ENCODE peak calls at places on chromosomes 12 and 14, in eight cellular contexts. H is putamen; W is CD8-positive, alpha-beta memory T cell; L is NCI-H2029; O is naive thymus-derived CD8-positive, alpha-beta T cell; X is skeletal muscle cell; K is AG10803; Y is mesothelial cell of epicardium. I is an unnamed sample.

GRCh38 chr14:100428727-100429126 is 105.6 kb downstream of the SLC25A47 start:
- DNase-seq in H (peak), W (no peak), L (no peak), O (no peak), X (peak), K (peak), Y (no peak), I (no peak)

GRCh38 chr14:55721353-55721752 is 141.3 kb downstream of the KTN1 start:
- DNase-seq in H (no peak), W (no peak), L (peak), O (no peak), X (peak), K (peak), Y (no peak), I (no peak)

GRCh38 chr12:89464974-89465592 is 59.5 kb downstream of the GALNT4 start:
- DNase-seq in H (no peak), W (no peak), L (no peak), O (no peak), X (no peak), K (no peak), Y (peak), I (no peak)

GRCh38 chr12:26813812-26814211 is 19.2 kb downstream of the ITPR2 start:
- DNase-seq in H (no peak), W (no peak), L (no peak), O (no peak), X (no peak), K (no peak), Y (no peak), I (no peak)

GRCh38 chr14:72416892-72417291 is 477.0 kb downstream of the DPF3 start:
- DNase-seq in H (no peak), W (no peak), L (no peak), O (no peak), X (no peak), K (no peak), Y (no peak), I (no peak)

GRCh38 chr12:70853326-70853725 is 67.2 kb downstream of the PTPRR start:
- DNase-seq in H (no peak), W (no peak), L (no peak), O (no peak), X (peak), K (peak), Y (no peak), I (no peak)

GRCh38 chr12:104415308-104415980 is 41.3 kb upstream of the CHST11 start:
- DNase-seq in H (no peak), W (no peak), L (no peak), O (no peak), X (no peak), K (no peak), Y (no peak), I (no peak)

GRCh38 chr12:63319936-63320633 is 169.1 kb upstream of the AVPR1A start:
- DNase-seq in H (no peak), W (no peak), L (no peak), O (no peak), X (peak), K (no peak), Y (no peak), I (no peak)

GRCh38 chr12:50282581-50283229 is 615 bp downstream of the LIMA1 start:
- DNase-seq in H (peak), W (no peak), L (no peak), O (no peak), X (no peak), K (peak), Y (no peak), I (no peak)

GRCh38 chr12:6950944-6951540 is at the start of gene PTPN6:
- DNase-seq in H (no peak), W (peak), L (no peak), O (peak), X (no peak), K (no peak), Y (no peak), I (peak)

GRCh38 chr12:70393787-70394519 is 27.9 kb downstream of the KCNMB4 start:
- DNase-seq in H (no peak), W (no peak), L (no peak), O (no peak), X (peak), K (peak), Y (no peak), I (no peak)

GRCh38 chr12:19830461-19830860 is 391.2 kb downstream of the AEBP2 start:
- DNase-seq in H (no peak), W (no peak), L (no peak), O (no peak), X (no peak), K (no peak), Y (no peak), I (no peak)

I was measured in GDM1.